ENCODE peak calls at places on chromosomes 11 and 22, in five cellular contexts. One of them, this sample, is unnamed.
A peak's percentile ranks its signal among the peaks of the same experiment; 100 is the strongest.

GRCh38 chr11:126599498-126599897 is 244.0 kb downstream of the ST3GAL4 start:
- DNase-seq in HCT116: no peak
- DNase-seq in H1: no peak
- DNase-seq in SK-N-SH: no peak
- DNase-seq in HepG2: no peak
- DNase-seq in this sample: no peak

GRCh38 chr11:795638-796564 is 2.2 kb downstream of the SLC25A22 start:
- DNase-seq in SK-N-SH: peak; percentile 84
- DNase-seq in HCT116: no peak
- DNase-seq in HepG2: peak; percentile 79
- DNase-seq in H1: no peak
- DNase-seq in this sample: no peak

GRCh38 chr11:57426439-57426753 is 525 bp downstream of the SLC43A3 start:
- DNase-seq in SK-N-SH: no peak
- DNase-seq in H1: no peak
- DNase-seq in HCT116: no peak
- DNase-seq in HepG2: no peak
- DNase-seq in this sample: no peak

GRCh38 chr11:1120532-1121342 is 37.0 kb upstream of the MUC5AC start:
- DNase-seq in SK-N-SH: peak; percentile 23
- DNase-seq in HepG2: no peak
- DNase-seq in H1: no peak
- DNase-seq in HCT116: no peak
- DNase-seq in this sample: no peak

GRCh38 chr11:45658292-45658991 is 7.0 kb downstream of the CHST1 start:
- DNase-seq in H1: peak; percentile 50
- DNase-seq in HCT116: no peak
- DNase-seq in SK-N-SH: no peak
- DNase-seq in HepG2: peak; percentile 10
- DNase-seq in this sample: no peak

GRCh38 chr22:25027552-25027951 is 75.0 kb downstream of the KIAA1671 start:
- DNase-seq in H1: no peak
- DNase-seq in SK-N-SH: no peak
- DNase-seq in HepG2: no peak
- DNase-seq in HCT116: no peak
- DNase-seq in this sample: no peak

GRCh38 chr22:47124451-47124881 is 362.0 kb downstream of the TBC1D22A start:
- DNase-seq in HCT116: no peak
- DNase-seq in H1: no peak
- DNase-seq in HepG2: no peak
- DNase-seq in SK-N-SH: no peak
- DNase-seq in this sample: no peak

GRCh38 chr22:39253427-39254070 is 8.8 kb upstream of the PDGFB start:
- DNase-seq in SK-N-SH: no peak
- DNase-seq in H1: no peak
- DNase-seq in HCT116: peak; percentile 73
- DNase-seq in HepG2: no peak
- DNase-seq in this sample: no peak

GRCh38 chr11:76699461-76700091 is 29.0 kb upstream of the LRRC32 start:
- DNase-seq in H1: no peak
- DNase-seq in HCT116: no peak
- DNase-seq in HepG2: no peak
- DNase-seq in SK-N-SH: no peak
- DNase-seq in this sample: no peak

GRCh38 chr22:27445876-27446275 is 355.7 kb downstream of the MN1 start:
- DNase-seq in SK-N-SH: no peak
- DNase-seq in HepG2: no peak
- DNase-seq in HCT116: no peak
- DNase-seq in H1: no peak
- DNase-seq in this sample: no peak

GRCh38 chr11:61924016-61924360 is 6.6 kb upstream of the RAB3IL1 start:
- DNase-seq in HepG2: no peak
- DNase-seq in HCT116: no peak
- DNase-seq in SK-N-SH: no peak
- DNase-seq in H1: no peak
- DNase-seq in this sample: no peak

GRCh38 chr22:25396615-25397200 is 167.8 kb upstream of the GRK3 start:
- DNase-seq in H1: no peak
- DNase-seq in HCT116: no peak
- DNase-seq in HepG2: peak; percentile 67
- DNase-seq in SK-N-SH: no peak
- DNase-seq in this sample: no peak

GRCh38 chr11:2740275-2740940 is 40.6 kb upstream of the KCNQ1OT1 start:
- DNase-seq in SK-N-SH: no peak
- DNase-seq in H1: no peak
- DNase-seq in HCT116: no peak
- DNase-seq in HepG2: no peak
- DNase-seq in this sample: no peak

GRCh38 chr11:85048801-85049200 is 578.3 kb downstream of the DLG2 start:
- DNase-seq in HCT116: no peak
- DNase-seq in HepG2: no peak
- DNase-seq in SK-N-SH: no peak
- DNase-seq in H1: no peak
- DNase-seq in this sample: no peak

GRCh38 chr11:74570266-74571061 is 21.9 kb upstream of the POLD3 start:
- DNase-seq in HepG2: peak; percentile 57
- DNase-seq in H1: no peak
- DNase-seq in HCT116: peak; percentile 48
- DNase-seq in SK-N-SH: peak; percentile 70
- DNase-seq in this sample: peak; percentile 78

GRCh38 chr11:58059011-58059358 is 28.2 kb downstream of the OR6Q1 start:
- DNase-seq in HepG2: peak; percentile 82
- DNase-seq in SK-N-SH: no peak
- DNase-seq in H1: no peak
- DNase-seq in HCT116: no peak
- DNase-seq in this sample: no peak

GRCh38 chr22:49761836-49762235 is 65.8 kb downstream of the BRD1 start:
- DNase-seq in HepG2: no peak
- DNase-seq in HCT116: no peak
- DNase-seq in H1: no peak
- DNase-seq in SK-N-SH: no peak
- DNase-seq in this sample: no peak

GRCh38 chr22:49765091-49765771 is 62.4 kb downstream of the BRD1 start:
- DNase-seq in SK-N-SH: peak; percentile 19
- DNase-seq in H1: no peak
- DNase-seq in HepG2: no peak
- DNase-seq in HCT116: no peak
- DNase-seq in this sample: no peak

GRCh38 chr22:49763696-49764095 is 64.0 kb downstream of the BRD1 start:
- DNase-seq in HepG2: no peak
- DNase-seq in HCT116: no peak
- DNase-seq in H1: no peak
- DNase-seq in SK-N-SH: peak; percentile 25
- DNase-seq in this sample: no peak

GRCh38 chr22:49764151-49764581 is 63.5 kb downstream of the BRD1 start:
- DNase-seq in HCT116: no peak
- DNase-seq in SK-N-SH: peak; percentile 44
- DNase-seq in H1: no peak
- DNase-seq in HepG2: no peak
- DNase-seq in this sample: no peak

GRCh38 chr22:49763138-49763537 is 64.5 kb downstream of the BRD1 start:
- DNase-seq in HepG2: no peak
- DNase-seq in H1: no peak
- DNase-seq in SK-N-SH: no peak
- DNase-seq in HCT116: no peak
- DNase-seq in this sample: no peak
- TF ChIP-seq JUND in HepG2: no peak
- TF ChIP-seq JUND in H1: no peak
- TF ChIP-seq JUND in SK-N-SH: no peak
- TF ChIP-seq JUND in HCT116: no peak
- TF ChIP-seq JUND in this sample: no peak

GRCh38 chr11:90176069-90176468 is 41.6 kb downstream of the NAALAD2 start:
- DNase-seq in HepG2: no peak
- DNase-seq in HCT116: no peak
- DNase-seq in SK-N-SH: peak; percentile 24
- DNase-seq in H1: no peak
- DNase-seq in this sample: no peak
- TF ChIP-seq JUND in HepG2: no peak
- TF ChIP-seq JUND in HCT116: no peak
- TF ChIP-seq JUND in SK-N-SH: no peak
- TF ChIP-seq JUND in H1: no peak
- TF ChIP-seq JUND in this sample: no peak

GRCh38 chr11:86948733-86949132 is 6.5 kb downstream of the FZD4 start:
- DNase-seq in HCT116: no peak
- DNase-seq in SK-N-SH: no peak
- DNase-seq in H1: no peak
- DNase-seq in HepG2: no peak
- DNase-seq in this sample: no peak

GRCh38 chr11:86951706-86952105 is 3.5 kb downstream of the FZD4 start:
- DNase-seq in SK-N-SH: no peak
- DNase-seq in HCT116: no peak
- DNase-seq in H1: no peak
- DNase-seq in HepG2: no peak
- DNase-seq in this sample: no peak

GRCh38 chr11:86952221-86952875 is 2.8 kb downstream of the FZD4 start:
- DNase-seq in SK-N-SH: no peak
- DNase-seq in HepG2: no peak
- DNase-seq in H1: no peak
- DNase-seq in HCT116: no peak
- DNase-seq in this sample: peak; percentile 58

GRCh38 chr11:86949995-86950993 is 4.9 kb downstream of the FZD4 start:
- DNase-seq in SK-N-SH: no peak
- DNase-seq in HepG2: no peak
- DNase-seq in HCT116: no peak
- DNase-seq in H1: no peak
- DNase-seq in this sample: no peak

DNA sequence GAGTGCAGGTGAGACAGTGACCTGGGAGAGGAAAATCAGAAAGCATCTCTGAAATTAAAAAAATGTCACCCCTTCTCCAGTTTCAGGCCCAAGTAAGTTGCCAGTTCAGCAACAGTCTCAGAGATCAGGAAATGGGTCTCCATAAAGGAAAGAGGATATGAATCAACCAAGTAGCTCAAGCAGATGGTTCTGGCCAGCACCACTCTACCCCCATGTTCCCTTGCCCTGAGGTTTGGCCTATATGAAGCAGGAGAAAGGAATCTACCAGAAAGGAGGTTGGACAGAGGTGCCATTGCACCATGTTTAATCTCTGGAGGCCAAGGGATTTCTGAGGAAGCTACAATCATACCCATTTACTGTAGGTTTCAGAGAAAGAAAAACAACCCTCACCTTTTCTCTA is 7.7 kb downstream of the FZD4 start:
- DNase-seq in SK-N-SH: no peak
- DNase-seq in H1: no peak
- DNase-seq in HepG2: no peak
- DNase-seq in HCT116: no peak
- DNase-seq in this sample: no peak
- TF ChIP-seq JUND in SK-N-SH: no peak
- TF ChIP-seq JUND in H1: no peak
- TF ChIP-seq JUND in HepG2: no peak
- TF ChIP-seq JUND in HCT116: no peak
- TF ChIP-seq JUND in this sample: no peak

DNA sequence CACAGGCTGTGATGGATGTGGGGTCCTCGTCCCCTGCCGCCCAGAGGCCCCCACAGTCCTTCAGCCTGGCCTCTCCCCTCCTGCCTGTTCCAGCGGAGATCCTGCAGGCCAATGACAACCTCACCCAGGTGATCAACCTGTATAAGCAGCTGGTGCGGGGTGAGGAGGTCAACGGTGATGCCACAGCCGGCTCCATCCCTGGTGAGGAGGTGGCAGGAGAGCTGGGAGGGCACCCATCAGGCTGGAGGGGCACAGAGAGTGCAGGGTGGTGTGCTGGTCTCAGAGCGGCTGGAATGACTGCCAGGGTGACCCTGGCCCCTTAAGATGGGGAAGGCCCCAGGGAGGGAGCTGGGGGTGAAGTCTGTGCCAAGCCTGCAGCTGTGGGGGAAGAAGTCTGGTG is 14.6 kb upstream of the SH3BP1 start:
- DNase-seq in HepG2: no peak
- DNase-seq in H1: no peak
- DNase-seq in SK-N-SH: no peak
- DNase-seq in HCT116: no peak
- DNase-seq in this sample: no peak
- TF ChIP-seq JUND in HepG2: no peak
- TF ChIP-seq JUND in H1: no peak
- TF ChIP-seq JUND in SK-N-SH: no peak
- TF ChIP-seq JUND in HCT116: no peak
- TF ChIP-seq JUND in this sample: no peak

GRCh38 chr11:34512810-34513673 is 552 bp downstream of the ELF5 start:
- DNase-seq in HCT116: peak; percentile 62
- DNase-seq in SK-N-SH: peak; percentile 78
- DNase-seq in HepG2: peak; percentile 69
- DNase-seq in H1: peak; percentile 54
- DNase-seq in this sample: peak; percentile 81

GRCh38 chr11:34514050-34514449 is 456 bp upstream of the ELF5 start:
- DNase-seq in HCT116: no peak
- DNase-seq in H1: no peak
- DNase-seq in HepG2: no peak
- DNase-seq in SK-N-SH: no peak
- DNase-seq in this sample: no peak

GRCh38 chr11:34516247-34517040 is 2.9 kb upstream of the ELF5 start:
- DNase-seq in HepG2: no peak
- DNase-seq in SK-N-SH: no peak
- DNase-seq in HCT116: no peak
- DNase-seq in H1: no peak
- DNase-seq in this sample: no peak

GRCh38 chr11:34513674-34513995 is at the start of gene ELF5:
- DNase-seq in H1: no peak
- DNase-seq in HCT116: no peak
- DNase-seq in HepG2: no peak
- DNase-seq in SK-N-SH: no peak
- DNase-seq in this sample: peak; percentile 96

DNA sequence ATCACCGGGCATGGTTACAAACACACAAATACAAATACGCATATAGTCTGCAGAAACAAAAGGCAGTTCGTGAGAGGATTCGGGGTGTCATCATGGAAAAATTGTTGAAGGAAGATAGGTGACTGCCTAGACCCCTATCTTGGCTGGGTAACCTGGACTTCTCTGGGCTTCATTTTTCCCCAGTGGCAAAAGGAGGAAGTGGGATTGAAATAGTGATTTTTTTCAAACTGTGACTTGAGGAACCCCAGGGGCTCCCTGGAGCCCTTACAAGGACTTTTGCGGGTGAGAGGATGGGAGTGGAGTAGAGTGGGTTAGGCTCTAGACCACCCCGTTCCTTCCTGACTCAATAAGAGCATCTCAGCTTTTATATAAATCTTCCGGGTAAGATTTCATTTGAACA is 1.0 kb upstream of the ELF5 start:
- DNase-seq in H1: no peak
- DNase-seq in HepG2: no peak
- DNase-seq in SK-N-SH: no peak
- DNase-seq in HCT116: no peak
- DNase-seq in this sample: peak; percentile 54
- TF ChIP-seq JUND in H1: no peak
- TF ChIP-seq JUND in HepG2: no peak
- TF ChIP-seq JUND in SK-N-SH: no peak
- TF ChIP-seq JUND in HCT116: no peak
- TF ChIP-seq JUND in this sample: no peak

DNA sequence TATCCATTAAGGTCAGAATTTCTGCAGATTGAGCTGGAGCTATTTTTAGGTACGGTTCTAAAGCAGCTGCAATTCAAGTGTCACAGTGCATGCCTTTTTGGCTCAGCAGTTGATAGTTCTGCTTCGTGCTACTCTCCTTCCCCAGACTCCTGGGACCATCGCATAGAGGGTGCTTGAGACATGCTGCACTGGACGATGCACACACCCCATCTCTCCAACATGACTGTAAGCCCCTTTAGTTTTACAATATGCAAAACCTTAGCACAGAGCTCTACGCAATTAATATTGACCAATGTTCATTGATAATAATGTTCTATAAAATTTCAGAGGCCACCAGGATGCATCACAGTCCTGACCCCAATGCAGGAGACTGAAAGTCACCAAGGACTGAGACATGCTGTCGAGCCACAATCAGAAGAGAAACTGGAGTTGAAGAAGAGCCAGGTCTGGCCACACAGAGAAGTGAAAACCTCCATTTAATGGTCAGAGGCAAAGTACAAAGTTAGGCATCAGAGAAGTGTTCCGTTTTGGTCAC is 120.9 kb upstream of the ZC3H12C start:
- DNase-seq in H1: no peak
- DNase-seq in SK-N-SH: no peak
- DNase-seq in HepG2: no peak
- DNase-seq in HCT116: no peak
- DNase-seq in this sample: no peak
- TF ChIP-seq JUND in H1: no peak
- TF ChIP-seq JUND in SK-N-SH: no peak
- TF ChIP-seq JUND in HepG2: no peak
- TF ChIP-seq JUND in HCT116: no peak
- TF ChIP-seq JUND in this sample: no peak